ENCODE peak calls at places on chromosomes 3 and 15, in eight cellular contexts. S is psoas muscle, N is pancreas, M is A549, K is Peyer's patch, I is thoracic aorta, F is K562, X is IMR-90. D is an unnamed sample. For H3K4me1, the result is how much of the 10 kb centered on the place peaks cover.

GRCh38 chr3:112579232-112579631 is 17.4 kb downstream of the SLC35A5 start:
- DNase-seq in X (no peak), K (no peak), S (no peak), N (no peak), M (no peak), F (no peak), I (no peak), D (no peak)

GRCh38 chr3:61530355-61530754 is 31.0 kb upstream of the PTPRG start:
- DNase-seq in M (no peak), K (no peak), S (no peak), X (peak), I (no peak), N (no peak), F (peak), D (no peak)

GRCh38 chr3:183591881-183592521 is 36.5 kb upstream of the KLHL6 start:
- DNase-seq in X (no peak), M (no peak), S (no peak), I (no peak), F (no peak), N (no peak), K (no peak), D (no peak)

GRCh38 chr3:195084746-195085145 is 186.2 kb downstream of the XXYLT1 start:
- DNase-seq in S (peak), M (no peak), N (peak), X (no peak), F (no peak), K (no peak), I (no peak), D (no peak)

GRCh38 chr3:45123030-45123429 is 23.1 kb downstream of the CDCP1 start:
- DNase-seq in K (no peak), M (peak), F (no peak), I (no peak), N (no peak), S (no peak), X (peak), D (no peak)

GRCh38 chr15:81410318-81410753 is 36.3 kb upstream of the TMC3 start:
- DNase-seq in X (peak), I (peak), K (peak), S (peak), F (peak), M (peak), N (no peak), D (peak)

GRCh38 chr15:70320077-70320830 is 222.5 kb upstream of the TLE3 start:
- DNase-seq in F (no peak), N (no peak), X (no peak), I (no peak), M (no peak), S (no peak), K (no peak), D (no peak)

GRCh38 chr3:29282431-29283296 is 1.8 kb downstream of the RBMS3 start:
- DNase-seq in K (no peak), N (no peak), I (no peak), S (no peak), M (no peak), F (no peak), X (peak), D (no peak)

GRCh38 chr3:194472290-194472920 is 14.4 kb downstream of the ATP13A3 start:
- DNase-seq in S (no peak), X (peak), K (no peak), I (no peak), M (peak), N (no peak), F (peak), D (no peak)

GRCh38 chr3:33287672-33288282 is 10.5 kb downstream of the FBXL2 start:
- DNase-seq in K (no peak), S (no peak), F (no peak), M (no peak), X (no peak), I (no peak), N (no peak), D (no peak)

GRCh38 chr3:104763007-104763406 is 603.7 kb upstream of the ALCAM start:
- DNase-seq in M (no peak), S (no peak), I (no peak), N (no peak), F (no peak), K (no peak), X (peak), D (no peak)

GRCh38 chr3:195907730-195908438 is 467 bp downstream of the TNK2 start:
- DNase-seq in N (peak), K (peak), M (peak), X (no peak), I (no peak), F (peak), S (peak), D (peak)

GRCh38 chr15:56690733-56691132 is 42.6 kb downstream of the ZNF280D start:
- DNase-seq in K (no peak), N (no peak), X (no peak), I (no peak), F (no peak), S (no peak), M (no peak), D (no peak)

GRCh38 chr15:80934761-80935221 is 54.8 kb downstream of the MESD start:
- DNase-seq in M (no peak), X (peak), F (no peak), N (no peak), I (no peak), K (no peak), S (no peak), D (no peak)

GRCh38 chr15:83558146-83558545 is 95.8 kb upstream of the ADAMTSL3 start:
- DNase-seq in M (no peak), X (no peak), N (no peak), I (no peak), K (no peak), S (no peak), F (no peak), D (no peak)

GRCh38 chr3:149203758-149204157 is 17.9 kb downstream of the CP start:
- DNase-seq in F (no peak), N (no peak), S (no peak), X (no peak), K (no peak), I (no peak), M (no peak), D (no peak)

GRCh38 chr3:15796331-15796730 is 1.4 kb downstream of the ANKRD28 start:
- DNase-seq in N (no peak), I (no peak), F (no peak), X (no peak), S (no peak), M (no peak), K (no peak), D (no peak)

GRCh38 chr15:69659454-69660050 is 206.9 kb downstream of the RPLP1 start:
- DNase-seq in I (no peak), S (no peak), N (no peak), K (no peak), M (no peak), F (no peak), X (no peak), D (no peak)

GRCh38 chr15:70301396-70301795 is 203.7 kb upstream of the TLE3 start:
- DNase-seq in K (no peak), I (no peak), S (no peak), X (no peak), F (no peak), N (no peak), M (no peak), D (no peak)

GRCh38 chr15:63403254-63403945 is 21.8 kb upstream of the CA12 start:
- DNase-seq in X (no peak), M (no peak), F (no peak), I (no peak), K (no peak), S (no peak), N (no peak), D (no peak)

GRCh38 chr3:64399205-64399800 is 174.0 kb upstream of the PRICKLE2 start:
- DNase-seq in N (no peak), I (no peak), M (peak), S (no peak), F (peak), K (no peak), X (peak), D (peak)

GRCh38 chr3:17833786-17834559 is 91.5 kb upstream of the TBC1D5 start:
- DNase-seq in S (no peak), N (no peak), K (no peak), X (no peak), M (no peak), F (no peak), I (no peak), D (no peak)

GRCh38 chr3:195732951-195733350 is 12.2 kb downstream of the MUC20 start:
- DNase-seq in I (no peak), N (no peak), M (no peak), F (no peak), K (no peak), S (no peak), X (peak), D (no peak)

GRCh38 chr3:52742418-52743041 is 28.2 kb downstream of the NEK4 start:
- DNase-seq in S (no peak), K (no peak), M (peak), I (no peak), X (peak), F (peak), N (no peak), D (no peak)

GRCh38 chr15:33490703-33491102 is 179.9 kb downstream of the RYR3 start:
- DNase-seq in X (no peak), I (no peak), S (no peak), F (no peak), K (no peak), N (no peak), M (no peak), D (no peak)
- H3K4me1 ChIP-seq in X (under half), I (under half), S (under half), F (under half), K (under half), N (under half), M (under half), D (under half)

DNA sequence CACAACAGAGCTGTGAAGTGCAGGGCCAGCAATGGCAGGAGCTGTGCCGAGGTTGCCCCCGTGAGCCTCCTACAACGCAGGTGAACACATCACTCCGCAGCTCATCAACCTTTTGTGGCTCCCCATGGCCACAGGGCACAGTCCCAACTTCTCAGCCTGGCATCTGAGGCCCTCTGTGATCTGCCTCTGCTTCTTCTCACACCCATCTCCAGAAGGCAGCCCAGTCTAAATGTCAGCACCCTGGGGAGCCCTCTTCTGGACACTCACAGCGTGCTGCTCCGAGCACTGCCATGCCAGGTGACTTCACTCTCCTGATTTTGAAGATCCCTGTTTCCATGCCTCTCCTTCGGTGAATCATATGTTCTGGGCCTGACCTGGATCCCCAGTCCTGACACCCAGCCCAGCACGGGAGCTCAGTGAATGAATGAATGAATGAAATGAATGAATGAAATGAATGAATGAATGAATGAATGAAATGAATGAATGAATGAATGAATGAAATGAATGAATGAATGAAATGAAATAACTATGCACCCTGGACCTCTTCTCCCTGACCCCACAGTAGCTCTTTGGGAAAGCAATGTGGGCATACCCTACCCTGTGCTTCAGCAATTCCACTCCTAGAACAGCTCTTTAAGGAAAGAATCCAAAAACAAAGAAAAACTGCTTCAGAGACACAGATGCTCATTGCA is 17.9 kb upstream of the SKIC8 start:
- DNase-seq in S (peak), I (no peak), X (no peak), F (peak), K (peak), N (no peak), M (no peak), D (peak)
- TF ChIP-seq CTCF in S (no peak), I (no peak), X (no peak), F (peak), K (no peak), N (no peak), M (peak), D (no peak)

GRCh38 chr15:40549894-40550293 is 14.9 kb downstream of the CCDC32 start:
- DNase-seq in K (no peak), F (peak), N (peak), X (no peak), M (no peak), S (peak), I (no peak), D (no peak)
- H3K4me1 ChIP-seq in K (under half), F (under half), N (under half), X (under half), M (under half), S (half or more), I (under half), D (under half)

GRCh38 chr3:14425574-14426304 is 23.3 kb downstream of the SLC6A6 start:
- DNase-seq in N (peak), S (no peak), X (no peak), K (peak), I (no peak), M (no peak), F (no peak), D (no peak)
- TF ChIP-seq CTCF in N (no peak), S (no peak), X (no peak), K (peak), I (no peak), M (no peak), F (no peak), D (no peak)

DNA sequence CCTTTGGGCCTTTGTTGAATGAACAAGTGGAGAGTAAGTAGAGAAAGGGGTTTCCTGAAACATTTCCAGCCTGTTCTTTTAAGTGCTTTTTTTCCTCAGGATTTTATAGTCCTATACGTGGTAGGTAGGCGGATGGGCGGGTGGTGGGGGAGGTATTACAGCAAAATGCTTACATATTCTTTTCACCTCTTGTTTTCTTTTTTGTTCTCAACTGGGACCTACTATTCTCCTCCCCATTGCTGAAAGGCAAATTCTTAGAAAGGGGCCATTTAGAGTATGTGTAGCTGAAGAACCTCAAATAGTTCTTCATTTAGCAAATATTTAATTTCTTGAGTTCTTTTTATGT is 135.8 kb downstream of the FNDC3B start:
- DNase-seq in I (no peak), K (no peak), F (no peak), X (no peak), N (no peak), M (no peak), S (no peak), D (no peak)
- H3K4me1 ChIP-seq in I (half or more), K (under half), F (under half), X (under half), N (under half), M (half or more), S (under half), D (under half)

D was measured in colonic mucosa.